ENCODE peak calls at places on chromosome 17, in five cellular contexts. U is endothelial cell of umbilical vein, S is body of pancreas, C is testis, W is A549. Q is an unnamed sample.

GRCh38 chr17:19904924-19905323 is 37.2 kb upstream of the ULK2 start:
- DNase-seq in U (no peak), S (peak; percentile 37), C (peak; percentile 36), W (no peak), Q (no peak)

GRCh38 chr17:65013613-65014391 is 42.7 kb downstream of the GNA13 start:
- DNase-seq in U (no peak), S (peak; percentile 38), C (no peak), W (no peak), Q (peak; percentile 70)

GRCh38 chr17:79217473-79218135 is 143.0 kb downstream of the ENGASE start:
- DNase-seq in U (no peak), S (no peak), C (no peak), W (no peak), Q (no peak)

GRCh38 chr17:16377804-16378400 is 3.0 kb upstream of the UBB start:
- DNase-seq in U (peak; percentile 50), S (peak; percentile 69), C (no peak), W (peak; percentile 68), Q (no peak)

GRCh38 chr17:50133028-50133768 is 3.2 kb upstream of the SAMD14 start:
- DNase-seq in U (no peak), S (no peak), C (no peak), W (peak; percentile 67), Q (no peak)

GRCh38 chr17:5919104-5919503 is 151.1 kb upstream of the WSCD1 start:
- DNase-seq in U (no peak), S (no peak), C (no peak), W (no peak), Q (no peak)

GRCh38 chr17:62692721-62693431 is 65.4 kb downstream of the MRC2 start:
- DNase-seq in U (no peak), S (no peak), C (peak; percentile 36), W (peak; percentile 51), Q (peak; percentile 36)

GRCh38 chr17:17236295-17237025 is 508 bp downstream of the FLCN start:
- DNase-seq in U (peak; percentile 23), S (no peak), C (no peak), W (peak; percentile 36), Q (peak; percentile 33)

GRCh38 chr17:66406701-66407644 is 104.6 kb downstream of the PRKCA start:
- DNase-seq in U (no peak), S (no peak), C (no peak), W (no peak), Q (no peak)

GRCh38 chr17:79609616-79610150 is 1.2 kb downstream of the RBFOX3 start:
- DNase-seq in U (no peak), S (no peak), C (no peak), W (peak; percentile 39), Q (no peak)

GRCh38 chr17:82678265-82678891 is 20.1 kb downstream of the RAB40B start:
- DNase-seq in U (no peak), S (no peak), C (no peak), W (no peak), Q (no peak)

GRCh38 chr17:81528651-81529436 is 667 bp downstream of the FSCN2 start:
- DNase-seq in U (no peak), S (no peak), C (no peak), W (no peak), Q (no peak)

GRCh38 chr17:80361495-80362220 is 53.3 kb upstream of the ENDOV start:
- DNase-seq in U (no peak), S (no peak), C (no peak), W (peak; percentile 52), Q (peak; percentile 36)

GRCh38 chr17:41420134-41420533 is 4.3 kb downstream of the KRT37 start:
- DNase-seq in U (no peak), S (no peak), C (no peak), W (no peak), Q (no peak)

GRCh38 chr17:72863511-72864175 is 228.8 kb downstream of the SLC39A11 start:
- DNase-seq in U (no peak), S (no peak), C (no peak), W (no peak), Q (no peak)

GRCh38 chr17:13492351-13493122 is 109.2 kb downstream of the HS3ST3A1 start:
- DNase-seq in U (no peak), S (no peak), C (no peak), W (no peak), Q (no peak)

DNA sequence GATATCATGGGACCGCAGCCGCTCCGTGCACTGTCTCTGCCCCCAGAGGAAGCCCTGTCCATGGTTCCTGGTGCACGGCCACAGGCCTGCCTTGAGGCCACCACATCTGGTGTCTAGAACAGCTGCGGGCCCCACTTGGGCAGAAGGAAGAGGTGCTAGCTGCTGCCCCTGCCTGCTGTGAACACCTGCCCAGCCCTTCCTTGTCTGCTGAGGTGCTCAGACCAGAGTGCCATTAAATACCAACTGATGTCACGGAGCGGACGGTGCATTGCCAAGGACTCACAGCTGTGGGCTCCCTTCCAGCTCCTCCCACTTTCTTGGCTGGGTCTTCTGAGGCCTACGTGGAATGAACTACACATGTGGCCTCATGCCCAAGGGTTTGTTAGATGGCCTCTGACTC is 146.1 kb downstream of the RAB11FIP4 start:
- DNase-seq in U (no peak), S (peak; percentile 66), C (peak; percentile 54), W (no peak), Q (no peak)
- TF ChIP-seq POLR2A in U (no peak), S (no peak), C (no peak), W (no peak), Q (no peak)

GRCh38 chr17:9120471-9120870 is 99.2 kb downstream of the NTN1 start:
- DNase-seq in U (no peak), S (no peak), C (peak; percentile 25), W (peak; percentile 19), Q (peak; percentile 23)

GRCh38 chr17:9110501-9110900 is 89.2 kb downstream of the NTN1 start:
- DNase-seq in U (no peak), S (no peak), C (no peak), W (no peak), Q (no peak)

GRCh38 chr17:9116861-9117568 is 95.7 kb downstream of the NTN1 start:
- DNase-seq in U (no peak), S (no peak), C (no peak), W (no peak), Q (peak; percentile 1)

GRCh38 chr17:9116311-9116820 is 95.1 kb downstream of the NTN1 start:
- DNase-seq in U (no peak), S (no peak), C (no peak), W (no peak), Q (peak; percentile 5)

DNA sequence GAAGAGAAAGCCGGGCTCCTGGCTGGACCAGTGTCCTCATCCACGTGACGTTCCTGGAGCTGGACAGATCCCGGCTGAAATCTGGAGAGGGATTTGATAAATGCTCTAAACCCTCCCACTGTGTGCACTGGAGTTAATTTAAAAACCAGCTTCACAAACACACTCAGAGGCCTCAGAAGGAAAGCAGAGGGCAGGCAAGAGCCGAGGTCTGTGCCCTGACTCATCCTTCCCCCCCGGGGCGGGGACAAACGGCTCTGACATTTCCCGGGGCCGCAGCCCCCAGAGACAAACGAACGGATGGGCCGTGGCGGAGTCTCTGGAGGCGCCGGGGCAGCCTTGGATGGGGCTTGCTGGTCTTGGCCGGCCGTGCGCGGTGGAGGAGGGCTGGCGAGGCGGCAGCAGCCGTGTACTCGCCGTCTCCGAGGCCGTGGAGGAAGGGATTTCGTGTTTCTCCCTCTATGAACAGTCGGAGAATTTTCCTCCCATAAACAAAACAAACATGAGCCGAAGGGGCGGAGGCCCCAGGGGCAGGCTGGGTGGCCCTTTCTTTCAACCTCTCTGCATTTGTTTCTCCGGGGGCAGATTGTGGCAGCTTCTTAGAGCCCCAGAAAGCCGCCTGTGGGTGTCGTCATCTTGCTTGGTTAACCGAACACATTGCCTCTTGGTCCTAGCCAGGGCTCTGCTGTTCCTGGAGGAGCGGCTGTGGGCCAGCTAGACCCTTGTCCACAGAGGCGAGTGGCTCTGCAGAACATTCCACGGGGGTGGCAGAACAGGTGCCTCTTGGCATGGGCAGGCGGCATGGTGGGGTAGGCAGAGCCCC is 94.3 kb downstream of the NTN1 start:
- DNase-seq in U (peak; percentile 4), S (peak; percentile 28), C (peak; percentile 22), W (peak; percentile 78), Q (peak; percentile 93)
- TF ChIP-seq CTCF in U (no peak), S (no peak), C (no peak), W (peak; percentile 46), Q (no peak)

DNA sequence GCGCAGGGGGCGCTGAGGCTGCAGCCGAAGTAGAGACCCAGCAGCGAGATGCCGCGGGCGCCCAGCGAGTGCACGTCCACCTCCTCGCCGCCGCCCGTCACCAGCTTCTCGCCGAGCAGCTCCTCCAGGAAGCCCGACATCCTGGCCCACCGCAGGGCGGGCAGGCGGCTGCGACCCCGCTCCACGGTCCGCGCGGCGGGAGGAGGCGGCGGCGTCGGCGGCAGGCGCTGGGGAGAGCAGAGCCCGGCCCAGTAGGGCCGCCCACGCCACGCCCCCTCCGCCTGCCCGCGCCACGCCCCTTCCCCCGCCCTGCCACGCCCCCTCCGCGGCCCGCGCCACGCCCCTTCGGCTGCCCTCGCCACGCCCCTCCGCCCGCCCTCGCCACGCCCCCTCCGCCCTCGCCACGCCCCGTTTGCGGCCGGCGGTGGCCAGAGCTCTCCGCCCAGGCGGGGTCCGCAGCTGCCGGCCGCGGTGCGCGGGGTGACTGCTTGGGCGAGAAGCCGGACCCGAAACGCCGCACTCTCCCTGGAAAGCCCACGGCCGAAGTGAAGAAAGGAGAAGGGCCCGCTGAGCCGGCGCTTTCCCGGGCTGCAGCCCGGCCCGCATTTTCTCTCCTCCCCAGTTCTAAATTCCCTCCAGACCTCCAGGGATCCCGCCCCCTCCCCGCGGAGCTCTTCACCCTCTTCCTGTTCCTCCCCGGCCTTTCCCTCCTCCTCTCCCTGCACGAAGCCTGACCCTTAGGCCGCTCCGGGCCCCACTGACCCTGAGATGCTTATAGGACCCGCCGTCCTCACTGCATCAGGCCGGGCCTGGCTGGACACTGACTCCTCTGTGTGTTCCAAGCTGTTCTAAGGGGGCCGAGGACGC is at the start of gene NXN:
- DNase-seq in U (peak; percentile 80), S (peak; percentile 84), C (peak; percentile 93), W (peak; percentile 82), Q (peak; percentile 60)
- TF ChIP-seq POLR2A in U (peak; percentile 82), S (peak; percentile 61), C (no peak), W (peak; percentile 72), Q (no peak)

GRCh38 chr17:28340374-28340773 is 4.8 kb downstream of the TNFAIP1 start:
- DNase-seq in U (no peak), S (no peak), C (no peak), W (no peak), Q (no peak)

GRCh38 chr17:28335959-28336871 is 654 bp downstream of the TNFAIP1 start:
- DNase-seq in U (peak; percentile 91), S (peak; percentile 89), C (peak; percentile 81), W (peak; percentile 85), Q (peak; percentile 42)

GRCh38 chr17:28335201-28335958 is at the start of the genes IFT20 and TNFAIP1:
- DNase-seq in U (peak; percentile 100), S (peak; percentile 100), C (peak; percentile 99), W (peak; percentile 100), Q (peak; percentile 100)

GRCh38 chr17:28339431-28339830 is 3.9 kb downstream of the TNFAIP1 start:
- DNase-seq in U (no peak), S (no peak), C (no peak), W (no peak), Q (no peak)

DNA sequence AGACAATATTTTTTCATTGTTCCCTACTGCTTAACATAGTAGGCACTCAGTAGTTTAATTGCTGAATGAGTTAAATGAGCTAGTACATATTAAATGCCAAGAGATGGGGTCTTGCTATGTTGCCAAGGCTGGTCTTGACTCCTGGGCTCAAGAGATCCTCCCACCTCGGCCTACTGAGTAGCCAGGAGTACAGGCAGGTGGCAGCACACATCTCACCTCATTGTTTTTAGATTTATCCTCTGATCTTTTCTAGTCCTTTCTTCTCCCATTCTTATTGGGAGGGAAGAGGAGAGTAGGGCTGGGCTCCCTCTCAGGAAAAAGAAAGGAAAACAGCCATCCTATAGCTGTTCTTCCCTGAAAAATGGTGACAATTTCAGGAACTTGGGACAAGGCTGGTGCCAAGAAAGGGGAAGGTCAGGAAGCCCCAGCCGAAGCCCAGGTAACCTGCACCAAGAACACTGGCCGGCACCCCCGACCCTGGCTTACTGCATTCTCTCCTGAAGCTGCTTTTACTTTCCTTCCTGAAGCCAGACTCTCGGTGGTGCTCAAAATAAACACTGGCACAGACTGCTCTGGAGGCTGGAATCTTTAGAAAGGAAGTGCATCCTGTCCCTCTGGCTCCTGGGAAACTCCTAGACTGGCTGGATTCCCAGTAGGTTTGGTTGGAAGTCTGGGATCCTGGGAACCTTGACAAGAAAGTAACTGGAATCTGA is 2.7 kb downstream of the TNFAIP1 start:
- DNase-seq in U (peak; percentile 83), S (no peak), C (no peak), W (no peak), Q (no peak)
- TF ChIP-seq CTCF in U (no peak), S (no peak), C (no peak), W (no peak), Q (no peak)